ENCODE peak calls at places on chromosome 6, in eight cellular contexts. T, Q, P, R, A, S, M and J are unnamed samples.

GRCh38 chr6:22681761-22682160 is 112.4 kb downstream of the HDGFL1 start:
- DNase-seq in Q (no peak), T (no peak), S (no peak), M (no peak), R (no peak), P (no peak), A (no peak), J (no peak)

GRCh38 chr6:162153120-162153519 is 574.4 kb downstream of the PRKN start:
- DNase-seq in A (no peak), R (no peak), P (no peak), M (no peak), S (no peak), T (no peak), Q (no peak), J (no peak)

GRCh38 chr6:133992992-133993682 is 40.1 kb downstream of the TBPL1 start:
- DNase-seq in R (no peak), S (no peak), T (no peak), Q (no peak), P (no peak), A (no peak), M (no peak), J (no peak)

GRCh38 chr6:112620832-112621569 is 273.9 kb downstream of the RFPL4B start:
- DNase-seq in A (no peak), M (no peak), R (no peak), T (no peak), S (no peak), Q (no peak), P (no peak), J (no peak)

GRCh38 chr6:126721581-126722145 is 381.7 kb downstream of the CENPW start:
- DNase-seq in P (peak), S (peak), A (no peak), M (no peak), T (no peak), Q (no peak), R (no peak), J (no peak)

GRCh38 chr6:498795-499231 is 107.3 kb downstream of the IRF4 start:
- DNase-seq in T (no peak), A (peak), Q (no peak), M (no peak), R (no peak), P (no peak), S (no peak), J (no peak)

GRCh38 chr6:42783876-42784738 is 2.3 kb downstream of the BICRAL start:
- DNase-seq in M (no peak), Q (no peak), A (no peak), T (no peak), P (no peak), R (peak), S (no peak), J (no peak)

GRCh38 chr6:13573255-13573654 is 1.1 kb upstream of the SIRT5 start:
- DNase-seq in T (no peak), Q (no peak), A (no peak), P (no peak), M (no peak), R (no peak), S (no peak), J (no peak)

GRCh38 chr6:160057080-160057479 is 64.5 kb upstream of the SLC22A1 start:
- DNase-seq in P (no peak), A (no peak), T (no peak), R (peak), S (no peak), M (no peak), Q (no peak), J (no peak)

GRCh38 chr6:161694995-161695394 is 421.1 kb upstream of the AGPAT4 start:
- DNase-seq in P (peak), Q (no peak), R (peak), T (no peak), M (no peak), A (no peak), S (peak), J (no peak)

GRCh38 chr6:44918893-44919292 is 409.2 kb upstream of the RUNX2 start:
- DNase-seq in Q (no peak), R (no peak), T (no peak), M (no peak), S (no peak), A (no peak), P (no peak), J (no peak)

GRCh38 chr6:32845381-32845884 is 1.6 kb upstream of the PSMB8 start:
- DNase-seq in M (no peak), A (no peak), T (peak), S (no peak), R (no peak), Q (no peak), P (no peak), J (no peak)

GRCh38 chr6:44219053-44219814 is 2.5 kb downstream of the MYMX start:
- DNase-seq in Q (peak), A (no peak), S (no peak), P (peak), M (peak), T (peak), R (peak), J (peak)

GRCh38 chr6:1313364-1313754 is 1.5 kb downstream of the FOXQ1 start:
- DNase-seq in T (no peak), Q (no peak), P (no peak), S (no peak), R (no peak), M (peak), A (no peak), J (no peak)

GRCh38 chr6:18121580-18122127 is 823 bp downstream of the NHLRC1 start:
- DNase-seq in A (no peak), R (no peak), P (no peak), T (peak), S (no peak), Q (no peak), M (no peak), J (no peak)

GRCh38 chr6:55925292-55925691 is 49.9 kb upstream of the BMP5 start:
- DNase-seq in R (no peak), M (no peak), Q (no peak), T (no peak), P (peak), S (peak), A (no peak), J (no peak)

GRCh38 chr6:97085772-97086171 is 161.2 kb downstream of the KLHL32 start:
- DNase-seq in S (no peak), T (no peak), Q (no peak), R (no peak), P (no peak), M (no peak), A (no peak), J (no peak)

GRCh38 chr6:167968091-167968490 is 29.4 kb upstream of the KIF25 start:
- DNase-seq in Q (no peak), T (no peak), S (peak), R (peak), A (no peak), M (no peak), P (peak), J (no peak)

GRCh38 chr6:52846002-52846401 is 5.4 kb upstream of the GSTA5 start:
- DNase-seq in Q (no peak), P (no peak), R (no peak), A (no peak), T (no peak), S (no peak), M (no peak), J (no peak)
- TF ChIP-seq CTCF in Q (no peak), P (no peak), R (no peak), A (no peak), T (no peak), S (no peak), M (no peak), J (no peak)

DNA sequence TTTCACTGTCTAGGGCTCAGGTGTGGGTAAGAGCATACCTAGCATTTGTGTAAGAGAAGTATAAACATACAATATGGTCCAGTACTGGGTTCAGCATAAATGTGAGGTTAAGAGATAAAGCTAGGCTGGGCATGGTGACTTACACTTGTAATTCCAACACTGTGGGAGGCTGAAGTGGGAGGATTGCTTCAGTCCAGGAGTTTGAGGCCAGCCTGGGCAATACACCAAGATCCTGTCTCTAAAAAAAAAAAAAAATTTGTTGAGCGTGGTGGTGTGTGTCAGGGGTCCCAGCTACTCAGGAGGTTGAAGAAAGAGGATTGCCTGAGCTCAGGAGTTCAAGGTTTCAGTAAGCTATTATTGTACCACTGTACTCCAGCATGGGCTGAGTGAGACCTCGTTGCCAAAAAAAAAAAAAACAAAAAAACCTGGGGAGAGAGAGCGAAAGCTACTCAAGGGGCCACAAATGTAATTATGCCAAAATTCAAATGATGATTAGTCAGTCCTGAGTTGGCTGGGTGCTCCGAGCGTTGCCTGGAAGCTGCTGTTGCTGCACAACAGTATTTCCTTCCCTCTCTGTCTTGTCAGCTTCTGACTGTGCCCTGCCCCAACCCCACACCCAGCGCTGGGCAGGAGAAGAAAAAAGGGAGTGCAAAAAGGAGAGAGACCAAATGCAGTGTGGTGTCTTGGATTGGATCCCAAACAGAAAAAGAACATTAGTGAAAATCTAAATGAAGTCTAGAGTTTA is 24.0 kb downstream of the CMTR1 start:
- DNase-seq in A (no peak), T (peak), Q (no peak), M (no peak), S (no peak), P (no peak), R (peak), J (peak)
- H3K27ac ChIP-seq in A (no peak), T (peak), Q (no peak), M (no peak), S (no peak), P (no peak), R (no peak), J (no peak)

GRCh38 chr6:30617565-30618269 is at the start of gene MRPS18B:
- DNase-seq in M (peak), T (peak), R (peak), P (peak), S (peak), Q (peak), A (peak), J (peak)

GRCh38 chr6:30619561-30619960 is 1.9 kb downstream of the MRPS18B start:
- DNase-seq in A (no peak), P (no peak), S (no peak), R (no peak), T (no peak), M (no peak), Q (no peak), J (no peak)

GRCh38 chr6:30616811-30617564 is at the start of gene PPP1R10:
- DNase-seq in A (peak), P (peak), T (peak), S (peak), R (peak), M (peak), Q (peak), J (peak)

GRCh38 chr6:30615958-30616810 is 859 bp downstream of the PPP1R10 start:
- DNase-seq in R (no peak), T (peak), M (no peak), Q (no peak), P (peak), A (no peak), S (no peak), J (peak)

DNA sequence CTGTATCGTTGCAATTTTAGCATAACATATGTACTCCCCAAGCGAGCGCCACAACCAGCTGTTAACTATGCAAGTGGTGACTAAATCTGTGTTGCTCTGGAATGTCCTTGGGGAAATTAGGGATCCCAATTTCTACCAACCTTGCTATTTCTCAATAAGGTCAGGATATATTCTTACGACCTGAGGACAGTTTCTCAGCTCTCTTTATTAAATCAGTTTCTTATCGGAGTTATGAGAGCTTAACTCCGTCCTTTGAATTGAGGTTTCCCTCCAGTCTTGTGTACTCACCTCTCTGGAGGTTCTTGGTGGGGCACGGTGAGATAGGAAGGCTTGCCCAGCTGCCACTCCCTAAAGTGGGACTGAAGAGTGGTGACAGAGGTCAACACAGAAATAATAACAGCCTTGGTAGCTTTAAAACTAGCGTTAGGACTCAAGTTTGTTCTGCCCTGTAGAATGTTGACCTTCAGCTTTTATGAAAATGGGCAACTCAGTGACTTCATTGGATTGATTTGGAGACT is 689 bp downstream of the MRPS18B start:
- DNase-seq in T (peak), P (no peak), M (no peak), S (no peak), A (no peak), R (no peak), Q (no peak), J (no peak)
- TF ChIP-seq POLR2A in T (no peak), P (no peak), M (no peak), S (no peak), A (no peak), R (no peak), Q (no peak), J (no peak)

DNA sequence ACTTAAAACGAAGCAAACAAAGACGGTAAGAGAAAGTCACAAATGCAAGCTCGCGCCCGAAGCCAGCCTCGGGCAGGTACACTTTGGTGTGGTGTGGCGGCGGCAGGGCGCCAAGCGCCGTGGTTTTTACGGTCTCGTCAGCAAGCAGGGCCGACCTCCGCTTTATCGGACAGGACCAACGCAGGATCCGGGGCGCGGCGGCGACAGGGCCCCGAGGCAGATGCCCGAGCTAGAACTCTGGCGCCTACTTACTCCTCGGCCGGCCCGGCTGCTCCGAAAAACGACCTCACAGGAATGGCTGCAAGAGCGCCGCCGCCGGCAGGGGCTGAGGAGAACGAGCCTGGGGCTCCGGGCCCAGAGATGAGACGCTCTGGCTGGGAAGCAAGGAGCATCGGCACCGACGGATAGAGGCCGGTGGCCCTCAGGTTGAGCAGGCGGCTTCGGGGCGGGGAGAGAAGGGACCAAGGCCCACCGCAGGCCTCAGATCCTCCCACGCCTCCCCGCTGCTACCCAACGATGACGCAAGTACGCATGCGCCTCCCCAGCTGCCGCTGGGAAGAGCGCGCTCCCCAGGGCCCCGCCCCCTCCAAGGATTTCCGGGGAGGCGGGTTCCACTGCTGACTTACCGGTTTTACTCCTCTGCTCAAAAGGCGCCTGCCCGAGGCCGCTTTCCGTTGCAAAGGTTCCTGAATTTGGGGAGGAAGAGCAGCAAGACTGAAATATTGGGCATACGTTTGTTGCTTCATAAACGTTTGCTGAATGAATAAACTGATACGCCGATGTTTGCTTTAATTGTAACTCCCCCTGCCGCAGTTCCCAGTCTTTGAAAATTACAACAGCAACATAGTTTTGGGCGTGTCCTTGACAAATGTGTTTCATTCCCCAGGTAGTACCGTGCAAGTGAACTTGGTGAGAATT is 60.5 kb downstream of the FAM217A start:
- DNase-seq in Q (peak), T (peak), A (peak), R (peak), P (peak), S (peak), M (peak), J (peak)
- TF ChIP-seq CTCF in Q (peak), T (peak), A (peak), R (peak), P (peak), S (peak), M (no peak), J (peak)

GRCh38 chr6:62615366-62616015 is 329.5 kb upstream of the KHDRBS2 start:
- DNase-seq in R (no peak), P (no peak), S (no peak), T (no peak), M (peak), A (no peak), Q (no peak), J (no peak)
- H3K27ac ChIP-seq in R (no peak), P (no peak), S (no peak), T (no peak), M (peak), A (no peak), Q (no peak), J (no peak)

GRCh38 chr6:153489479-153489878 is 358.4 kb upstream of the RGS17 start:
- DNase-seq in M (no peak), A (no peak), Q (no peak), R (no peak), T (no peak), P (no peak), S (no peak), J (no peak)

GRCh38 chr6:153484056-153484455 is 353.0 kb upstream of the RGS17 start:
- DNase-seq in A (no peak), M (no peak), R (no peak), T (no peak), P (no peak), Q (no peak), S (no peak), J (no peak)

GRCh38 chr6:153488267-153488666 is 357.2 kb upstream of the RGS17 start:
- DNase-seq in S (no peak), Q (no peak), T (no peak), R (no peak), M (no peak), A (no peak), P (no peak), J (no peak)

DNA sequence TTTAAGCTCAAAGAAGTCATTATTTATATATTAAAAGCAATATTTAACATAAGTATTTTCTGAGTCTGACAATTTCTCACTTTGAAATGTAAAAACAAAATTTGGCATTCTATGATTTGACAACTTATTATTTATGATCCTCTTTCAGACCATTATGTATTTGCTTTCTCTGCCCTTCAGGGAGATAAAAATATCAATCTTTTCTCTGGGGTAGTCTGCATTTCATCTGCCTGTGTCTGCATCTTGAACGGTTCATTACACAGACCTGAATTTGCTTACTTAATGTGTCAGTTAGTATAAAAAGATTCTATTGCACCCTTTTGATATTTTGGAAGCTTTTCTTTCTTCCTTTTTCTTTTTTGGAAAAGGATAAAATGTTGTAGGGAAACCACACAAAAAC is 354.0 kb upstream of the RGS17 start:
- DNase-seq in M (no peak), R (no peak), A (no peak), S (no peak), T (no peak), Q (no peak), P (no peak), J (no peak)
- TF ChIP-seq POLR2A in M (no peak), R (no peak), A (no peak), S (no peak), T (no peak), Q (no peak), P (no peak), J (no peak)

GRCh38 chr6:41073203-41073967 is 611 bp downstream of the NFYA start:
- DNase-seq in A (peak), S (peak), M (peak), P (peak), T (peak), Q (peak), R (peak), J (peak)
- TF ChIP-seq CTCF in A (no peak), S (peak), M (no peak), P (no peak), T (no peak), Q (no peak), R (peak), J (peak)

GRCh38 chr6:14713008-14713452 is 532.8 kb upstream of the JARID2 start:
- DNase-seq in A (no peak), S (no peak), P (peak), R (peak), T (peak), Q (peak), M (no peak), J (no peak)

GRCh38 chr6:14711704-14712397 is 534.0 kb upstream of the JARID2 start:
- DNase-seq in M (no peak), P (no peak), R (no peak), T (no peak), Q (no peak), S (no peak), A (no peak), J (no peak)

GRCh38 chr6:14709900-14710299 is 536.0 kb upstream of the JARID2 start:
- DNase-seq in S (no peak), M (no peak), Q (no peak), P (no peak), T (no peak), R (no peak), A (no peak), J (no peak)

GRCh38 chr6:14710421-14710820 is 535.4 kb upstream of the JARID2 start:
- DNase-seq in P (no peak), R (no peak), A (no peak), S (no peak), M (no peak), T (no peak), Q (no peak), J (no peak)

DNA sequence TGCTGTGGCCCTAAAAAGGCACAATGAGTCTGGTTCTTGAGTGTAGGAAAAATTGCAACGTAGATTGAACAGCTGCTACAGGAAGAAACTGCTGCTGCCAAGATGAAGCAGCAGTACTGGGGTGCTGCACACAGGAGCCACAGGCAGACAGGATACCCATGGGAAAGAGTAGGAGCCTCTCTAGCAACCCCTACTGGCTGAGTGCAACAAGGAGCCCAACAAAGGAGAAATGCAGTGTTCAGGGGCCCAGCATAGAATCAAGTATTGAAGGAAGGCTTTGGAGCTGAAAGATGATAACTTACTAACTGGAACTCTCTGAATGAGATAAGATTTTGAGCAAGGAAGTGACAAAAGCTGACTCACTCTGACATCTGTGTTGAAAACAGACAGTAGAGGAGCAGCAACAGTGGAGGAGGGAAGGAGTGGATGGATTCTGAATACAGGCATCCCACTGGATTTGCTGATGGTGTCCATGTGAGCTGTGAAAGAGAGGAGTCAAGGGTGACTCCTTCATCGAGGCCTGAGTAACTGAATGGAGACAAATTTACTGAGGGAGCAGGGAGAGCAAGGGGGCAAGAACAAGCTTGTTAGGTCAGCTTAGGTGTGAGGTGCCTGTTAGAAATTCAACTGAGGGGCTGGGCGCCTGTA is 534.7 kb upstream of the JARID2 start:
- DNase-seq in A (no peak), M (no peak), Q (no peak), S (no peak), R (no peak), T (no peak), P (peak), J (peak)
- H3K27ac ChIP-seq in A (no peak), M (no peak), Q (no peak), S (no peak), R (no peak), T (no peak), P (peak), J (no peak)

GRCh38 chr6:6758915-6759654 is 170.6 kb downstream of the LY86 start:
- DNase-seq in Q (peak), P (peak), S (peak), A (peak), R (peak), M (peak), T (peak), J (peak)
- TF ChIP-seq POLR2A in Q (no peak), P (no peak), S (no peak), A (no peak), R (no peak), M (no peak), T (no peak), J (no peak)

GRCh38 chr6:29602564-29603361 is 17.8 kb downstream of the OR2H2 start:
- DNase-seq in Q (no peak), P (peak), R (no peak), M (no peak), T (no peak), S (peak), A (no peak), J (no peak)
- TF ChIP-seq CTCF in Q (no peak), P (peak), R (no peak), M (no peak), T (no peak), S (peak), A (peak), J (no peak)